ENCODE peak calls at places on chromosomes 11 and 22, in ten cellular contexts. One of them, this sample, is unnamed.

GRCh38 chr11:19290356-19290755 is 49.6 kb upstream of the E2F8 start:
- DNase-seq in substantia nigra: no peak
- DNase-seq in H54: no peak
- DNase-seq in Caco-2: no peak
- DNase-seq in WTC11: no peak
- DNase-seq in NCI-H1436: no peak
- DNase-seq in activated T-helper 1 cell treated with anti-CD3 and anti-CD28 coated beads, Interleukin-12 subunit alpha, Interleukin-12 subunit beta, Interleukin-2, Interleukin-4 antibody, amounts not matched to agents 30 ng/mL and 10 ng/mL and 1 ng/mL, durations not matched to agents 14 hours and 24 hours and 36 hours: no peak
- DNase-seq in endodermal cell: no peak
- DNase-seq in AG09309: no peak
- DNase-seq in NCI-H774: no peak
- DNase-seq in this sample: no peak

GRCh38 chr22:36301384-36301828 is 48.5 kb downstream of the APOL1 start:
- DNase-seq in endodermal cell: peak
- DNase-seq in AG09309: no peak
- DNase-seq in activated T-helper 1 cell treated with anti-CD3 and anti-CD28 coated beads, Interleukin-12 subunit alpha, Interleukin-12 subunit beta, Interleukin-2, Interleukin-4 antibody, amounts not matched to agents 30 ng/mL and 10 ng/mL and 1 ng/mL, durations not matched to agents 14 hours and 24 hours and 36 hours: peak
- DNase-seq in NCI-H1436: peak
- DNase-seq in H54: no peak
- DNase-seq in WTC11: peak
- DNase-seq in Caco-2: peak
- DNase-seq in NCI-H774: no peak
- DNase-seq in substantia nigra: peak
- DNase-seq in this sample: no peak

GRCh38 chr22:19802881-19803735 is 42.5 kb downstream of the TBX1 start:
- DNase-seq in Caco-2: no peak
- DNase-seq in H54: no peak
- DNase-seq in AG09309: no peak
- DNase-seq in substantia nigra: no peak
- DNase-seq in activated T-helper 1 cell treated with anti-CD3 and anti-CD28 coated beads, Interleukin-12 subunit alpha, Interleukin-12 subunit beta, Interleukin-2, Interleukin-4 antibody, amounts not matched to agents 30 ng/mL and 10 ng/mL and 1 ng/mL, durations not matched to agents 14 hours and 24 hours and 36 hours: no peak
- DNase-seq in endodermal cell: no peak
- DNase-seq in WTC11: peak
- DNase-seq in NCI-H774: no peak
- DNase-seq in NCI-H1436: no peak
- DNase-seq in this sample: no peak

GRCh38 chr11:128796275-128796674 is 70.8 kb downstream of the KCNJ1 start:
- DNase-seq in NCI-H774: no peak
- DNase-seq in H54: no peak
- DNase-seq in substantia nigra: no peak
- DNase-seq in WTC11: no peak
- DNase-seq in Caco-2: no peak
- DNase-seq in endodermal cell: no peak
- DNase-seq in activated T-helper 1 cell treated with anti-CD3 and anti-CD28 coated beads, Interleukin-12 subunit alpha, Interleukin-12 subunit beta, Interleukin-2, Interleukin-4 antibody, amounts not matched to agents 30 ng/mL and 10 ng/mL and 1 ng/mL, durations not matched to agents 14 hours and 24 hours and 36 hours: no peak
- DNase-seq in AG09309: no peak
- DNase-seq in NCI-H1436: no peak
- DNase-seq in this sample: peak

GRCh38 chr11:88377151-88377550 is 39.6 kb upstream of the CTSC start:
- DNase-seq in activated T-helper 1 cell treated with anti-CD3 and anti-CD28 coated beads, Interleukin-12 subunit alpha, Interleukin-12 subunit beta, Interleukin-2, Interleukin-4 antibody, amounts not matched to agents 30 ng/mL and 10 ng/mL and 1 ng/mL, durations not matched to agents 14 hours and 24 hours and 36 hours: no peak
- DNase-seq in H54: no peak
- DNase-seq in NCI-H1436: no peak
- DNase-seq in AG09309: no peak
- DNase-seq in WTC11: no peak
- DNase-seq in endodermal cell: no peak
- DNase-seq in Caco-2: no peak
- DNase-seq in substantia nigra: no peak
- DNase-seq in NCI-H774: no peak
- DNase-seq in this sample: no peak

GRCh38 chr11:107307991-107308390 is 149.6 kb downstream of the CWF19L2 start:
- DNase-seq in NCI-H1436: peak
- DNase-seq in H54: no peak
- DNase-seq in AG09309: no peak
- DNase-seq in Caco-2: no peak
- DNase-seq in substantia nigra: no peak
- DNase-seq in NCI-H774: no peak
- DNase-seq in WTC11: no peak
- DNase-seq in activated T-helper 1 cell treated with anti-CD3 and anti-CD28 coated beads, Interleukin-12 subunit alpha, Interleukin-12 subunit beta, Interleukin-2, Interleukin-4 antibody, amounts not matched to agents 30 ng/mL and 10 ng/mL and 1 ng/mL, durations not matched to agents 14 hours and 24 hours and 36 hours: no peak
- DNase-seq in endodermal cell: no peak
- DNase-seq in this sample: no peak

GRCh38 chr11:10599388-10600175 is 31.1 kb upstream of the LYVE1 start:
- DNase-seq in AG09309: no peak
- DNase-seq in endodermal cell: no peak
- DNase-seq in activated T-helper 1 cell treated with anti-CD3 and anti-CD28 coated beads, Interleukin-12 subunit alpha, Interleukin-12 subunit beta, Interleukin-2, Interleukin-4 antibody, amounts not matched to agents 30 ng/mL and 10 ng/mL and 1 ng/mL, durations not matched to agents 14 hours and 24 hours and 36 hours: no peak
- DNase-seq in WTC11: no peak
- DNase-seq in H54: no peak
- DNase-seq in NCI-H1436: no peak
- DNase-seq in NCI-H774: no peak
- DNase-seq in Caco-2: no peak
- DNase-seq in substantia nigra: no peak
- DNase-seq in this sample: no peak

GRCh38 chr22:29217827-29218757 is 12.4 kb downstream of the EMID1 start:
- DNase-seq in substantia nigra: no peak
- DNase-seq in NCI-H774: no peak
- DNase-seq in AG09309: no peak
- DNase-seq in activated T-helper 1 cell treated with anti-CD3 and anti-CD28 coated beads, Interleukin-12 subunit alpha, Interleukin-12 subunit beta, Interleukin-2, Interleukin-4 antibody, amounts not matched to agents 30 ng/mL and 10 ng/mL and 1 ng/mL, durations not matched to agents 14 hours and 24 hours and 36 hours: no peak
- DNase-seq in endodermal cell: peak
- DNase-seq in Caco-2: no peak
- DNase-seq in WTC11: no peak
- DNase-seq in H54: no peak
- DNase-seq in NCI-H1436: no peak
- DNase-seq in this sample: no peak

GRCh38 chr11:117878314-117878938 is 2.0 kb upstream of the FXYD6 start:
- DNase-seq in substantia nigra: no peak
- DNase-seq in NCI-H774: no peak
- DNase-seq in activated T-helper 1 cell treated with anti-CD3 and anti-CD28 coated beads, Interleukin-12 subunit alpha, Interleukin-12 subunit beta, Interleukin-2, Interleukin-4 antibody, amounts not matched to agents 30 ng/mL and 10 ng/mL and 1 ng/mL, durations not matched to agents 14 hours and 24 hours and 36 hours: no peak
- DNase-seq in endodermal cell: peak
- DNase-seq in Caco-2: no peak
- DNase-seq in AG09309: no peak
- DNase-seq in WTC11: no peak
- DNase-seq in H54: no peak
- DNase-seq in NCI-H1436: no peak
- DNase-seq in this sample: no peak

GRCh38 chr11:27375370-27375769 is 12.4 kb upstream of the CCDC34 start:
- DNase-seq in substantia nigra: no peak
- DNase-seq in NCI-H1436: no peak
- DNase-seq in Caco-2: no peak
- DNase-seq in endodermal cell: no peak
- DNase-seq in H54: no peak
- DNase-seq in activated T-helper 1 cell treated with anti-CD3 and anti-CD28 coated beads, Interleukin-12 subunit alpha, Interleukin-12 subunit beta, Interleukin-2, Interleukin-4 antibody, amounts not matched to agents 30 ng/mL and 10 ng/mL and 1 ng/mL, durations not matched to agents 14 hours and 24 hours and 36 hours: no peak
- DNase-seq in WTC11: no peak
- DNase-seq in AG09309: no peak
- DNase-seq in NCI-H774: no peak
- DNase-seq in this sample: no peak

GRCh38 chr11:94938399-94939055 is 34.8 kb downstream of the CWC15 start:
- DNase-seq in NCI-H774: peak
- DNase-seq in substantia nigra: no peak
- DNase-seq in activated T-helper 1 cell treated with anti-CD3 and anti-CD28 coated beads, Interleukin-12 subunit alpha, Interleukin-12 subunit beta, Interleukin-2, Interleukin-4 antibody, amounts not matched to agents 30 ng/mL and 10 ng/mL and 1 ng/mL, durations not matched to agents 14 hours and 24 hours and 36 hours: no peak
- DNase-seq in H54: no peak
- DNase-seq in WTC11: no peak
- DNase-seq in endodermal cell: no peak
- DNase-seq in Caco-2: no peak
- DNase-seq in AG09309: peak
- DNase-seq in NCI-H1436: no peak
- DNase-seq in this sample: peak

GRCh38 chr22:44618400-44618799 is 83.6 kb upstream of the PRR5 start:
- DNase-seq in activated T-helper 1 cell treated with anti-CD3 and anti-CD28 coated beads, Interleukin-12 subunit alpha, Interleukin-12 subunit beta, Interleukin-2, Interleukin-4 antibody, amounts not matched to agents 30 ng/mL and 10 ng/mL and 1 ng/mL, durations not matched to agents 14 hours and 24 hours and 36 hours: no peak
- DNase-seq in endodermal cell: peak
- DNase-seq in WTC11: no peak
- DNase-seq in NCI-H774: no peak
- DNase-seq in NCI-H1436: no peak
- DNase-seq in H54: no peak
- DNase-seq in AG09309: no peak
- DNase-seq in substantia nigra: no peak
- DNase-seq in Caco-2: no peak
- DNase-seq in this sample: no peak

GRCh38 chr11:94130589-94131362 is 2.1 kb downstream of the PANX1 start:
- DNase-seq in NCI-H774: no peak
- DNase-seq in H54: no peak
- DNase-seq in NCI-H1436: no peak
- DNase-seq in Caco-2: no peak
- DNase-seq in substantia nigra: no peak
- DNase-seq in AG09309: peak
- DNase-seq in WTC11: no peak
- DNase-seq in endodermal cell: no peak
- DNase-seq in activated T-helper 1 cell treated with anti-CD3 and anti-CD28 coated beads, Interleukin-12 subunit alpha, Interleukin-12 subunit beta, Interleukin-2, Interleukin-4 antibody, amounts not matched to agents 30 ng/mL and 10 ng/mL and 1 ng/mL, durations not matched to agents 14 hours and 24 hours and 36 hours: no peak
- DNase-seq in this sample: peak

GRCh38 chr11:116740741-116741140 is 32.0 kb downstream of the BUD13 start:
- DNase-seq in activated T-helper 1 cell treated with anti-CD3 and anti-CD28 coated beads, Interleukin-12 subunit alpha, Interleukin-12 subunit beta, Interleukin-2, Interleukin-4 antibody, amounts not matched to agents 30 ng/mL and 10 ng/mL and 1 ng/mL, durations not matched to agents 14 hours and 24 hours and 36 hours: no peak
- DNase-seq in endodermal cell: no peak
- DNase-seq in substantia nigra: no peak
- DNase-seq in NCI-H774: no peak
- DNase-seq in Caco-2: no peak
- DNase-seq in NCI-H1436: no peak
- DNase-seq in WTC11: no peak
- DNase-seq in H54: no peak
- DNase-seq in AG09309: no peak
- DNase-seq in this sample: no peak

GRCh38 chr11:133234883-133235282 is 297.4 kb downstream of the OPCML start:
- DNase-seq in WTC11: no peak
- DNase-seq in activated T-helper 1 cell treated with anti-CD3 and anti-CD28 coated beads, Interleukin-12 subunit alpha, Interleukin-12 subunit beta, Interleukin-2, Interleukin-4 antibody, amounts not matched to agents 30 ng/mL and 10 ng/mL and 1 ng/mL, durations not matched to agents 14 hours and 24 hours and 36 hours: no peak
- DNase-seq in Caco-2: no peak
- DNase-seq in H54: no peak
- DNase-seq in endodermal cell: no peak
- DNase-seq in NCI-H774: no peak
- DNase-seq in AG09309: no peak
- DNase-seq in NCI-H1436: no peak
- DNase-seq in substantia nigra: no peak
- DNase-seq in this sample: no peak

GRCh38 chr11:132024587-132025295 is 654.3 kb downstream of the NTM start:
- DNase-seq in AG09309: peak
- DNase-seq in activated T-helper 1 cell treated with anti-CD3 and anti-CD28 coated beads, Interleukin-12 subunit alpha, Interleukin-12 subunit beta, Interleukin-2, Interleukin-4 antibody, amounts not matched to agents 30 ng/mL and 10 ng/mL and 1 ng/mL, durations not matched to agents 14 hours and 24 hours and 36 hours: no peak
- DNase-seq in WTC11: no peak
- DNase-seq in substantia nigra: no peak
- DNase-seq in Caco-2: no peak
- DNase-seq in H54: peak
- DNase-seq in endodermal cell: no peak
- DNase-seq in NCI-H1436: no peak
- DNase-seq in NCI-H774: no peak
- DNase-seq in this sample: peak

GRCh38 chr11:133897331-133897650 is 52.0 kb upstream of the SPATA19 start:
- DNase-seq in AG09309: no peak
- DNase-seq in endodermal cell: peak
- DNase-seq in NCI-H774: no peak
- DNase-seq in WTC11: no peak
- DNase-seq in NCI-H1436: no peak
- DNase-seq in substantia nigra: no peak
- DNase-seq in H54: no peak
- DNase-seq in activated T-helper 1 cell treated with anti-CD3 and anti-CD28 coated beads, Interleukin-12 subunit alpha, Interleukin-12 subunit beta, Interleukin-2, Interleukin-4 antibody, amounts not matched to agents 30 ng/mL and 10 ng/mL and 1 ng/mL, durations not matched to agents 14 hours and 24 hours and 36 hours: no peak
- DNase-seq in Caco-2: no peak
- DNase-seq in this sample: no peak

GRCh38 chr11:76186776-76187279 is 19.5 kb downstream of the WNT11 start:
- DNase-seq in Caco-2: no peak
- DNase-seq in NCI-H1436: no peak
- DNase-seq in activated T-helper 1 cell treated with anti-CD3 and anti-CD28 coated beads, Interleukin-12 subunit alpha, Interleukin-12 subunit beta, Interleukin-2, Interleukin-4 antibody, amounts not matched to agents 30 ng/mL and 10 ng/mL and 1 ng/mL, durations not matched to agents 14 hours and 24 hours and 36 hours: no peak
- DNase-seq in NCI-H774: no peak
- DNase-seq in endodermal cell: no peak
- DNase-seq in H54: no peak
- DNase-seq in WTC11: no peak
- DNase-seq in AG09309: no peak
- DNase-seq in substantia nigra: no peak
- DNase-seq in this sample: no peak